ENCODE peak calls at places on chromosomes 13 and 19, in nine cellular contexts. T, P, S, B, H, Q, L, C and N are unnamed samples.

GRCh38 chr13:24925318-24926231 is 161.6 kb downstream of the RNF17 start:
- DNase-seq in Q (no peak), T (no peak), B (no peak), L (no peak), H (no peak), P (no peak), S (no peak), C (no peak), N (no peak)

GRCh38 chr19:34579281-34580054 is 97.5 kb downstream of the SCGB2B2 start:
- DNase-seq in C (no peak), S (no peak), B (no peak), H (no peak), P (no peak), Q (no peak), T (no peak), L (no peak), N (no peak)

GRCh38 chr13:23725922-23726321 is 155.7 kb downstream of the TNFRSF19 start:
- DNase-seq in L (no peak), P (no peak), C (no peak), T (no peak), Q (no peak), S (no peak), H (no peak), B (no peak), N (no peak)

GRCh38 chr13:29887030-29887557 is 36.7 kb upstream of the UBL3 start:
- DNase-seq in B (no peak), T (no peak), L (no peak), S (no peak), Q (no peak), C (no peak), P (no peak), H (no peak), N (no peak)

GRCh38 chr13:106109391-106109791 is 426.1 kb downstream of the EFNB2 start:
- DNase-seq in H (no peak), S (no peak), B (no peak), L (peak), Q (no peak), P (no peak), T (no peak), C (no peak), N (no peak)

GRCh38 chr13:93549326-93549855 is 322.8 kb downstream of the GPC6 start:
- DNase-seq in H (no peak), B (no peak), P (no peak), L (no peak), Q (no peak), T (no peak), S (no peak), C (no peak), N (no peak)

GRCh38 chr19:2627855-2628254 is 74.6 kb downstream of the GNG7 start:
- DNase-seq in T (peak), Q (no peak), P (no peak), H (no peak), B (no peak), S (no peak), C (no peak), L (peak), N (no peak)

GRCh38 chr19:33375156-33375744 is 1.7 kb downstream of the CEBPG start:
- DNase-seq in T (no peak), S (no peak), L (no peak), Q (no peak), C (no peak), H (no peak), P (no peak), B (no peak), N (no peak)

GRCh38 chr13:104011505-104012270 is 945.5 kb upstream of the SLC10A2 start:
- DNase-seq in H (peak), C (no peak), T (no peak), L (no peak), B (no peak), S (no peak), Q (no peak), P (peak), N (no peak)

GRCh38 chr13:59259416-59260000 is 904.2 kb downstream of the DIAPH3 start:
- DNase-seq in H (no peak), T (no peak), C (no peak), P (no peak), L (no peak), B (no peak), S (no peak), Q (no peak), N (no peak)

GRCh38 chr19:36093687-36094086 is 17.3 kb upstream of the OVOL3 start:
- DNase-seq in P (no peak), L (no peak), B (no peak), H (no peak), Q (no peak), S (no peak), T (no peak), C (no peak), N (no peak)

GRCh38 chr13:73138967-73139491 is 80.2 kb downstream of the KLF5 start:
- DNase-seq in C (no peak), L (no peak), Q (no peak), H (no peak), S (peak), P (no peak), B (no peak), T (peak), N (peak)

GRCh38 chr13:98150836-98151489 is 8.1 kb downstream of the FARP1 start:
- DNase-seq in H (no peak), P (no peak), Q (no peak), C (no peak), S (no peak), T (no peak), L (no peak), B (no peak), N (no peak)

GRCh38 chr19:40617961-40618360 is 16.8 kb downstream of the LTBP4 start:
- DNase-seq in L (no peak), T (no peak), S (no peak), B (no peak), Q (no peak), C (no peak), H (no peak), P (no peak), N (no peak)

GRCh38 chr13:65932587-65933239 is 1297.4 kb downstream of the PCDH9 start:
- DNase-seq in Q (no peak), H (no peak), S (no peak), L (no peak), C (no peak), T (no peak), P (no peak), B (no peak), N (no peak)

DNA sequence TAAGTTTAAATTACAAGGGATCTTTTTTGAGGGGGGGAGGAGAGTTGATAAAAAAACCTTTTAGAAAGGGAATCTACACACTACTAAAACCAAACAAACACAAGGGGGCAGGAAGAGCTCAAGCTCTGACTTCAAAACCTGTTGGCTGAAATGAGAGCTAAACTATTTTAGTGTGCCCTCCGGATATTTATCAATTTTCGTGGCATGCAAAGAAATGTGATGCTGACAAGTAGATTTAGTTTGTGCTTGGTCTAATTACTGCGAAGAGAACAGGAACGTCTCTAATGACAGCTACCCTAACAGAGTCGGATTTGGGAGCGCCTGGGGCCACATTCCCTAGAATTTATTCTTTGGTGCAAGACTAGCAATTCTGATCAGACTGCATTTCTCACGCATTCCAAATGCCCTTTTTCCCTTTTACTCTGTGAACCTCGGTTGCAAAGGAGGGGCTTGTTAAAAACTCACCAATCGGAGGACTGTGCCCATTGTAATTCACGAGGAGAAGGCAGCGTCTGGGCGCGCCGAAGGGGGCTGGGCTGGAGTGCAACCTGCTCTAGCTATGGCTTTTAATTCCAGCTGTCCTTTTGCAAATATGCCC is 804 bp upstream of the FREM2 start:
- DNase-seq in B (no peak), S (no peak), H (peak), L (no peak), C (no peak), T (peak), Q (no peak), P (peak), N (peak)
- H3K4me3 ChIP-seq in B (peak), S (no peak), H (peak), L (no peak), C (no peak), T (peak), Q (peak), P (peak), N (peak)

GRCh38 chr19:5719274-5719960 is 529 bp downstream of the LONP1 start:
- DNase-seq in P (no peak), T (no peak), H (peak), C (no peak), B (no peak), Q (no peak), S (no peak), L (peak), N (no peak)

GRCh38 chr19:5718579-5719273 is 1.2 kb downstream of the LONP1 start:
- DNase-seq in S (no peak), P (no peak), B (no peak), Q (no peak), T (peak), L (peak), C (no peak), H (peak), N (no peak)

GRCh38 chr19:5719961-5720790 is at the start of the genes CATSPERD and LONP1:
- DNase-seq in B (peak), S (peak), H (peak), T (peak), L (peak), P (peak), Q (peak), C (peak), N (peak)

GRCh38 chr19:5717215-5717614 is 2.7 kb downstream of the LONP1 start:
- DNase-seq in P (no peak), H (no peak), C (no peak), L (no peak), T (no peak), S (no peak), B (no peak), Q (no peak), N (no peak)

DNA sequence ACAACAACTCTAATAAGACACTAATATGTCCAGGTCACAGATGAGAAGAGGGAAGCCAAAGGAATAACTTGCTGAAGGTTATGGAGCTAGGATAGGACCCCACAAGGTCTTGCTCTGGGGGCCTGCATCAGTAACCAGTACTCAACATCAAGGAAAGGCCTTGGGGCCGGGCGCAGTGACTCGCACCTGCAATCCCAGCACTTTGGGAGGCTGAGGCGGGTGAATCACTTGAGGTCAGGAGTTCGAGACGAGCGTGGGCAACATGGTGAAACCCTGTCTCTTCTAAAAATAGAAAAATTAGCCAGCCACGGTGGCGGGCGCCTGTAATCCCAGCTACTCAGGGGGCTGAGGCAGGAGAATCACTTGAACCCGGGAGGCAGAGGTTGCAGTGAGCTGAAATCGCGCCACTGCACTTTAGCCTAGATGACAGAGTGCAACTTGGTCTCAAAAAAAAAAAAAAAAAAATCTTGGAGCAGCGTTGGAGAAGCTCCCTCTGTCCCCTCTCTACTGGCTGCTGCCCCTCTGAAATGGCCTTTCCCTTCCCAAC is 1.8 kb downstream of the LONP1 start:
- DNase-seq in B (no peak), P (no peak), H (no peak), S (no peak), L (peak), T (no peak), C (no peak), Q (no peak), N (no peak)
- H3K4me3 ChIP-seq in B (peak), P (no peak), H (peak), S (peak), L (peak), T (peak), C (no peak), Q (no peak), N (no peak)

GRCh38 chr13:110262082-110262436 is 44.9 kb downstream of the COL4A1 start:
- DNase-seq in P (no peak), Q (no peak), H (no peak), C (no peak), B (no peak), T (no peak), L (no peak), S (no peak), N (no peak)
- H3K4me3 ChIP-seq in P (no peak), Q (no peak), H (no peak), C (no peak), B (no peak), T (no peak), L (no peak), S (no peak), N (no peak)

GRCh38 chr13:91868351-91868750 is 469.9 kb downstream of the GPC5 start:
- DNase-seq in Q (no peak), T (no peak), S (no peak), B (no peak), L (no peak), P (no peak), H (no peak), C (no peak), N (no peak)
- H3K4me3 ChIP-seq in Q (no peak), T (no peak), S (no peak), B (no peak), L (no peak), P (no peak), H (no peak), C (no peak), N (no peak)

GRCh38 chr19:17183271-17183757 is 31.8 kb upstream of the USE1 start:
- DNase-seq in C (no peak), H (no peak), Q (no peak), S (no peak), P (no peak), B (peak), T (no peak), L (no peak), N (no peak)
- H3K4me3 ChIP-seq in C (no peak), H (no peak), Q (no peak), S (no peak), P (no peak), B (no peak), T (no peak), L (no peak), N (no peak)

DNA sequence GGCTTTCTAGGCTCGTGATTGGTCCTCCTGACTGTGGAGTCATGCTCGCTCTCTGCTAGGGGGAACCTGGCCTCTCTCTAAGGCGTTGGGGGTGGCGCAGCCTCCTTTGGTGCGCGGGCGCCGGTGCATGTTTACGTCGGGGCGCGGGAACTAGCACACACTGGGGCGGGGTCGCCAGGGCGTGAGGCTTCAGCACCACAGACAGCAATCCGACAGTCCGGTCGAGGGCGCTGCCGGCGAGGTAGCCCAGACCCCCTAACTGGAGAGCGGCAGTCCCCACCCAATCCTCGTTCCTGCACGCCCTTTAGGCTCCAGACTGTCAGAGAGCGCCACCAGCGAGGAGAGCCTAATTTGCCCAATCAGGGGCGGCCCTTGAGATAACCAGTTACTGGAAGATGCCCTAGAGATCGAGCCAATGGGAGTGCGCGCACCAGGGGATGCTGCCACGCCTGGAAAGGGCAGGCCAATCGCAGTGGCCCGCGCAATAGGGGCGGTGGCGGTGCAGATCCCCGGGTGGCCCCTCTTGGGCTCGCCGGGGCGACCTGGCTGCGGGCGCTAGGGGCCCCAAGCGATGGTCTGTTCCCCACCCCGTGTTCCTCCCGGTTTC is 1.0 kb upstream of the ELAVL3 start:
- DNase-seq in P (peak), T (no peak), Q (peak), B (peak), C (peak), L (peak), H (peak), S (peak), N (peak)
- H3K4me3 ChIP-seq in P (peak), T (no peak), Q (peak), B (peak), C (no peak), L (peak), H (peak), S (peak), N (peak)

DNA sequence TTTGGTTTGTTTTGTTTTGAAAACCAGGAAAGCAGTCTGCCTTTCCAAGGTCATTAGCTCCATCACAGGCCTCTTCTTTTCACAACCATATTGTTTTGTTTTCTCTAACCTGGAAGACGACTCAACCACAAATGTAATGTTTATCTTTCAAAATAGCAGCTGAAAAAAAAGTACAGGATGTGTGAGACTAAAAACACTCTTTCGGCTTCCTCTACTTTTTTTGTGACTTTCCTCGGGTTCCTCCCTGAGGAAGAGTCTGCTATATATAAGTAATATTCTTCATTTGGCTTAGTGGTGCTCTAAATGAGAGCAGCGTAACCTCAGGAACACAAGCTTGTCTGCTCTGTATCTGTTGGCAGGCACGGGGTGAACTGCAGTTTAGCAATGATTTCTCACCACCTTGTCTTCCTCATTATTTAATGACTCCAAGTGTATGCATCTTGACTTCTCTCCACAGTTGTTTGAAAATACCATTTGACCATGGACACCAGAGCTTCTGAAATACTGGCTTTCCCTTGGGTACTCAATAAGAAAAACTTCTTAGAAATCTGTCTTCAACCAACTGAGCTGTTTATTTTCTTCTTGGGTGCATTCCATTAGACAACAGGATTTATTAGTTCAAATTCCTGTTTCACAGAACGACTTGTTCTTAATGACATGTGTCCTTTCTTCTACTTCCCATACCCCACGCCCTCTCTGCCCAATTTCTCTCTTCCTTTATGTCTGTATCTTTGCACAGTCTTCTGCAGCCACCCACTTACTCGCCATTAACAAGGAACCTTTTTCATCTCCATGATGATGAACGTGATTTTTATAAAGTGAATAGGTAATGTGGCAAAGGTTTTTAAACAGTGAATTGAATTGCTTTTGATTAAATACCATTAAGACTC is 11.5 kb upstream of the ITM2B start:
- DNase-seq in P (peak), C (no peak), L (no peak), S (no peak), H (no peak), T (no peak), B (no peak), Q (no peak), N (no peak)
- H3K4me3 ChIP-seq in P (no peak), C (no peak), L (no peak), S (no peak), H (no peak), T (no peak), B (peak), Q (peak), N (no peak)

GRCh38 chr13:102774210-102774560 is 599 bp upstream of the TEX30 start:
- DNase-seq in T (no peak), P (no peak), B (no peak), L (no peak), S (no peak), Q (peak), H (peak), C (no peak), N (no peak)

GRCh38 chr13:102770435-102770834 is 3.2 kb downstream of the TEX30 start:
- DNase-seq in B (no peak), T (no peak), C (no peak), P (no peak), H (no peak), L (no peak), S (no peak), Q (no peak), N (no peak)

GRCh38 chr13:102771298-102772041 is 2.1 kb downstream of the TEX30 start:
- DNase-seq in P (no peak), B (no peak), L (no peak), Q (no peak), S (no peak), H (no peak), T (no peak), C (no peak), N (no peak)

GRCh38 chr13:102773441-102774209 is at the start of gene TEX30:
- DNase-seq in P (peak), T (peak), B (peak), C (peak), H (peak), S (peak), Q (peak), L (peak), N (peak)

DNA sequence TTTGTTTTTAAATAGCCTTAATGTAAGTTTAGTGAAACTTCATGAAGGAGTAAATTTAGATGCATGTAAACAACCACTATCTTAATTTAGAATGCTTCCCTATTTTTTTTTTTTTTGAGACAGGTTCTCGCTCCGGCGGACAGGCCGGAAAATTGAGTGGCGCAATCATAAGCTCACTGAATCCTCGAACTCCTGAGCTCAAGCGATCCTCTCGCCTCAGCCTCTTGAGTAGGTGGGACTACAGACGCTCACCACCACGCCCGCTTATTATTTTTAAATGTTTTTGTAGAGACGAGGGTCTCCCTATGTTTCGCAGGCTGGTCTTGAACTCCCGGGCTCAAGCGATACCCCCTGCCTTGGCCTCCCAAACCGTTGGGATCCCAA is 1.6 kb downstream of the TEX30 start:
- DNase-seq in H (no peak), B (no peak), S (no peak), P (no peak), Q (no peak), T (no peak), C (no peak), L (no peak), N (no peak)
- H3K4me3 ChIP-seq in H (no peak), B (no peak), S (no peak), P (peak), Q (no peak), T (no peak), C (no peak), L (no peak), N (no peak)

DNA sequence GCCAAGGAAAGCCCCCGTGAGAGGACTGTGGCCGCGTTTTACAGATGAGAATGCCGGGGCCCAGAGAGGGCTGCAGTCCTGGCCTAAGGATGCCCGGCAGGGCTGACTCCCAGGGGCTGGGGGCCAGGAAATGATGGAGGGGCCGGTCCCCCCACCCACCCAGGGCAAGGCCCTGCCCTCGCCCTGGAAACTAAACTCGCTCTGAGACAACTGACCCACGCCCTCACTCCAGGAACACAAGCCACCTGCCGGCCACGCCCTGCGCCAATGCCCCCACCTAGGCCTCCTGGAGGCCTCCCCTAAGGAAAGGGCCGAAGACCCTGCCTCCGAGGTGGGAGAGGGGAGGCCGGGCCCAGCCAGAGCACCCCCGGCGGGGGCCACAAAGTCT is 7.2 kb downstream of the ZBTB7A start:
- DNase-seq in H (peak), P (no peak), C (no peak), S (no peak), L (no peak), B (no peak), T (no peak), Q (no peak), N (peak)
- H3K4me3 ChIP-seq in H (no peak), P (no peak), C (no peak), S (no peak), L (peak), B (peak), T (peak), Q (peak), N (peak)